ENCODE peak calls at places on chromosome 11, in eight cellular contexts. A, Q, M, R, X, G, C and V are unnamed samples.

GRCh38 chr11:59658036-59658435 is 10.8 kb downstream of the PATL1 start:
- DNase-seq in A (no peak), Q (no peak), M (no peak), R (no peak), X (no peak), G (no peak), C (no peak), V (no peak)

GRCh38 chr11:124394408-124394807 is 4.4 kb downstream of the OR8B3 start:
- DNase-seq in A (no peak), Q (no peak), M (no peak), R (no peak), X (no peak), G (no peak), C (peak), V (peak)

GRCh38 chr11:44286911-44287310 is 23.0 kb downstream of the ALX4 start:
- DNase-seq in A (no peak), Q (no peak), M (no peak), R (no peak), X (no peak), G (no peak), C (no peak), V (no peak)

GRCh38 chr11:112533682-112534081 is 273.0 kb upstream of the PLET1 start:
- DNase-seq in A (no peak), Q (no peak), M (no peak), R (no peak), X (no peak), G (no peak), C (no peak), V (no peak)

GRCh38 chr11:94175545-94175944 is 46.9 kb downstream of the PANX1 start:
- DNase-seq in A (no peak), Q (peak), M (no peak), R (no peak), X (no peak), G (no peak), C (peak), V (peak)

GRCh38 chr11:8080069-8080670 is 841 bp upstream of the TUB start:
- DNase-seq in A (no peak), Q (no peak), M (no peak), R (no peak), X (no peak), G (no peak), C (no peak), V (no peak)

GRCh38 chr11:87036756-87037449 is 831 bp upstream of the TMEM135 start:
- DNase-seq in A (no peak), Q (no peak), M (no peak), R (no peak), X (no peak), G (no peak), C (no peak), V (no peak)

GRCh38 chr11:13249992-13250391 is 27.6 kb upstream of the BMAL1 start:
- DNase-seq in A (no peak), Q (peak), M (no peak), R (no peak), X (no peak), G (peak), C (peak), V (peak)

GRCh38 chr11:6682591-6682935 is 577 bp downstream of the MRPL17 start:
- DNase-seq in A (no peak), Q (no peak), M (no peak), R (no peak), X (no peak), G (no peak), C (no peak), V (no peak)

DNA sequence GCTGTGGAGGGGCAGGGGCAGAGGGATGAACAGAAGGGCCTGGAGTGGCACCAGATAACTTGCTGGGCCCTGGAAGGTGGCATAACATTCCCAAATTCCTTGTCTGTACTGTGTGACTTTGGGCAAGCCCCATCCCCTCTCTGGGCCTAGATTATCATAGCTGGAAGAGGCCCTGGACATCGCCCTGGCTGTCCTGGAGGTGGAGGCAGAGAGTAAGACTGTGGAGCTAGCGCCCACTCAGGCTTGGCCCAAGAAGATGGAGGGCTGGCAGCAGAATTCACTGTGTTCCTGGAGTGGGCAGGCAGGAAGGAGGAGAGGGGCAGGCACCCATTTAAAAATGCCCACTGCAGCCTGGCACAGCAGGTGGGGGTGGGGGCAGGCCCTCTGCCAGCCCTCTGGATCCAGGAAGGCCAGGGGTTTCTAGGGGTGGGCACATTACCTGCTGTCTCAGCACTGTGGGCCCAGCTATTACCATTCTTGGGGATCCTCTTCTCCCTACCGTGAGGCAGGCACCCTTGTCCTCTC is 22.6 kb downstream of the ARHGEF17 start:
- DNase-seq in A (no peak), Q (no peak), M (no peak), R (peak), X (no peak), G (peak), C (peak), V (peak)
- TF ChIP-seq CTCF in A (no peak), Q (no peak), M (peak), R (peak), X (no peak), G (peak), C (peak), V (no peak)

DNA sequence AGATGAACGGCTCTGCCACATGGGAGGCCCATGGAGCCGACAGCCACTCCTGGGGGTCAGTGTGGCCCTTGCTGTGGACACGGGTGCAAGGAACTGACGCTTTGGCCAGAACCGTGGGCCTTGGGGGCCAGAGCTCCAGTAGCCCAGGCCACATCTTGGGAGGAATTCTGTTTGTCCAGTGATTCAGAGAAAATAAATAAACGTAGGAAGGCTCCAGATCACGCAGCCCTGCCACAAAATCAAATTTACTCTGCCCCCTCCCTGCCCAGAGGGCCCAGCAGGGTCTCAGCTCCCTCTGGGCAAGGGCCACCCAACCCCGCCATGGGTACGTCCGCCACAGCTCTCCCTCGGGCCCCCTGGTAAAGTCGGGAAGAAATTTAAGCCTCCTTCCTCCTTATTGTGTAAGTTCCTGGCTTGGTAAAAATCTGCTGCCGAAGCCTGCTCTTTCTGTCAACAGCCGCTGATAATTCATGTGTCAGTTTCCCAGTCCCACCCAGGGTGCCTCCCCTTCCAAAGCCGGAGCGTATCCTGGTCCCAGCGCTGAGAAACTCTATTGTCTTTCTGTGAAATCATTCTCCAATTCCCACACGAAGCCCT is 6.9 kb upstream of the MUC5AC start:
- DNase-seq in A (peak), Q (no peak), M (no peak), R (peak), X (peak), G (no peak), C (peak), V (peak)
- TF ChIP-seq CTCF in A (no peak), Q (no peak), M (no peak), R (no peak), X (no peak), G (no peak), C (no peak), V (no peak)

GRCh38 chr11:105989124-105989523 is 32.9 kb downstream of the MSANTD4 start:
- DNase-seq in A (no peak), Q (no peak), M (no peak), R (no peak), X (no peak), G (no peak), C (peak), V (no peak)
- TF ChIP-seq CTCF in A (no peak), Q (no peak), M (no peak), R (no peak), X (no peak), G (no peak), C (no peak), V (no peak)

DNA sequence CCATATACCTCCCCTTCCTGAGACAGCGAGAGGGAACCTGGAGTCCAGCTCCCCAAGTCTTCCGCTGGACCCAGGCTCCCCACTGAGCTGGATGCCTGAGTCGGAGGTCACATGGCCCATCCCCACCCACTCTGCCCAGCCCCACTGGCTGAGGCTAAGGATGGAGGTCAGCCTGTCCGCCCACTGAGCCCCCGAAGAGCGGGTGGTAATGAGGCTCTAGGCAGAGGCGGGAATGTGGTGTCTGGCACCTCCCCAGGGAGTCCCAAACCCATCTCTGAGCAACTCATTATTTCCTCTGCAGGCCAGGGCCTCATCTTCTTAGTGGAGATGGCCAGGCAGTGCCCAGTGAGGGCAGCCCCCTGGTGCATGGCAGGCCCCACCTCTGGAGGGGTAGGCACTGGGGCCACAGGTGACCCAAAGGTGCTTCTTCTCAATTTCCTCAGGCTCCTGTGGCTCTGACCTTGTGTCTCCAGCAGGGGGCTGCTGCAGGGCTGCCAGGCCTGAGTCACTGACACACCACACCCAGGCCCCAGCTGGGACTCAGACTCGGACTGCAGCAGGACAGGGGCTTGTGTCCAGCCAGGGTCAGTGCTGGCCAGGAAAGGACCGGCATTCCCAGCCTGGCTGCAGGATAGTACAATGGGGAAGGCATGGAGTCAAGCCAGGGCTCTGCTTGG is 10.2 kb upstream of the PDE2A start:
- DNase-seq in A (peak), Q (peak), M (peak), R (peak), X (peak), G (peak), C (peak), V (peak)
- TF ChIP-seq CTCF in A (peak), Q (peak), M (peak), R (peak), X (peak), G (peak), C (peak), V (peak)

DNA sequence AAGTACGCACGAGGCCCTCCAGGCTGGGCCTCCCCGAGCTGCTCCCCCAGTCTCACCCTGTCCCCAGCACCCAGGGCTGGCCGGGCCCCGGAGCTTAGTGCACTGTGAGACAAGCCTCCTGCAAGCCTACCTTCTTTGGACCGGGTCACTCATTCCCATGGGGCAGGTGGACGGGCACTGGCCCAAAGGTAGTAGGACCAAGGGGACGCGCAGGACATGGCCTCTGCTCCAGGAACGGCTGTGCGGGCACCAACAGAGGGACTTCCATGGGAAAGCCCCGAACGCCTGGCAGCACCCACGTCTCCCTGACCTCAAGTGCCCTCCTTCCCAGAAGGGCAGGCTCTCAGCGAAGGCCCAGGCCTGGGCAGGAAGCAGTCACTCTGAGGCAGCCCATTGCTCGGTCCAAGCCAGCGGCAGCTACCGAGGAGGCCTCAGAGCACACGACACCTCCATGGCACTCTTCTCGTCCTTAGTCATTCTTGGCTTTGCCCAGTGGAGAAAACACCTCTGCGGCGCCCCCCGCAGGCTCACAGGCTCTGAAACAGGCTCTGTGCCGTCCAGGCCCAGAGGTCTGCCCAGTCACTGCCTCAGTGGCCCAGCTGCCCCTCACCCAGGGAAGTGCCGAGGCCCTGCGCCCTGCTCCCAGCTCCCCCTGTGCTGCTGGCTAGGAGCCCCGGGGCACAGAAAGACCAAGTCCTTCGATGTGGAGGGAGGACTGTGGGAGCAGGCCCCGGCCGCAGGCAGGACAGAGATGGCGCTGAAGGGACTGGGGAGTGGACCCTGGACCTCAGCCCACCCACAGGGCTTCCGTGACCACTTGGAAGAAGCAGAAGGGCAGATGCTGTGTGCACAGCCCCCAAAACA is 3.8 kb downstream of the MOB2 start:
- DNase-seq in A (no peak), Q (no peak), M (no peak), R (no peak), X (no peak), G (no peak), C (no peak), V (no peak)
- TF ChIP-seq CTCF in A (no peak), Q (no peak), M (no peak), R (no peak), X (no peak), G (peak), C (peak), V (no peak)

GRCh38 chr11:85725510-85726258 is 39.7 kb upstream of the CCDC89 start:
- DNase-seq in A (no peak), Q (peak), M (no peak), R (peak), X (no peak), G (no peak), C (peak), V (peak)
- TF ChIP-seq CTCF in A (no peak), Q (no peak), M (no peak), R (no peak), X (no peak), G (no peak), C (no peak), V (no peak)

DNA sequence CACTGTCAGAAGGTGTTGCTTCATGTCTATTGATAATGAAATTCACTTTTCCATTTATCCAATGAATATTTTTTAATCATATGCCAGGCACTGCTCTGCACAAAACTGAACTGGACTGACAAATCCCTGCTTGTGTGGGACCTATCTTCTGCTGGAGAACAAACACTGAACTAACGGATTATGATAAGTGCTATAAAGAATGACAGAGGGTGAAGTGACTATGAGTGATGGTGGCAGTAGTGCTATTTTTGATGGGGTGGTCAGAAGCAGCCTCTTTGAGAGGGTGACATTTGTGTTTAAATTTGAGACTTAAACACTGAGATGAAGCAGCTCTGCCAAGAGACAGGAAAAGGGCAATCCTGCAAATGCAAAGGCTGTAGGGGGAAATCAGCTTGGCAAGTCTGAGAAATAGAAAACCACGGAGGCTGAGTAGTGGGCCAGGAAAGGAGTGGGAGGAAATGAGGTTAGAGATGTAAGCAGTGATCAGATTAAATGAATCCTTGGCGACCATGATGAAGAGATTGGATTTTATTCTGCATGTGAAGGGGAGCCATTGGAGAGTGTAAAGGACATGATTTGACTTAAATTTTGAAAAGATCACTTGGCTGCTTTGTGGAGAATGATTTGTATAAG is 6.0 kb downstream of the TBCEL start:
- DNase-seq in A (no peak), Q (no peak), M (no peak), R (no peak), X (no peak), G (no peak), C (no peak), V (no peak)
- TF ChIP-seq CTCF in A (no peak), Q (no peak), M (no peak), R (no peak), X (no peak), G (no peak), C (no peak), V (no peak)

GRCh38 chr11:75574698-75575265 is 12.7 kb downstream of the SERPINH1 start:
- DNase-seq in A (no peak), Q (no peak), M (no peak), R (no peak), X (no peak), G (no peak), C (no peak), V (no peak)
- TF ChIP-seq CTCF in A (no peak), Q (no peak), M (no peak), R (no peak), X (no peak), G (peak), C (peak), V (no peak)